ENCODE peak calls at places on chromosome 17, in ten cellular contexts. I, A, Y, S, R, E, N, G, W and O are unnamed samples. For H3K27me3, the result is how much of the 10 kb centered on the place peaks cover.

GRCh38 chr17:50758989-50759544 is 8.3 kb downstream of the ANKRD40CL start:
- DNase-seq in E (no peak), A (no peak), G (no peak), R (no peak), W (no peak), Y (no peak), S (no peak), I (no peak), N (no peak), O (no peak)

GRCh38 chr17:18992454-18993130 is 12.0 kb downstream of the FAM83G start:
- DNase-seq in R (no peak), W (no peak), E (peak), G (no peak), A (no peak), N (no peak), Y (no peak), S (no peak), I (no peak), O (no peak)

GRCh38 chr17:15377200-15377599 is 35.8 kb upstream of the TEKT3 start:
- DNase-seq in E (no peak), G (no peak), Y (no peak), S (no peak), N (peak), I (no peak), W (no peak), R (no peak), A (no peak), O (peak)

GRCh38 chr17:42529054-42529453 is 7.0 kb upstream of the NAGLU start:
- DNase-seq in N (no peak), S (no peak), R (no peak), G (no peak), W (no peak), Y (no peak), E (no peak), I (no peak), A (no peak), O (no peak)

GRCh38 chr17:7280519-7281073 is 922 bp upstream of the SLC2A4 start:
- DNase-seq in N (peak), S (peak), A (peak), I (peak), Y (peak), W (peak), G (peak), E (peak), R (peak), O (peak)

GRCh38 chr17:59842901-59843652 is 49.7 kb downstream of the TUBD1 start:
- DNase-seq in R (peak), N (peak), W (peak), I (peak), Y (peak), G (no peak), S (peak), E (peak), A (no peak), O (peak)

GRCh38 chr17:71412803-71413202 is 708.0 kb upstream of the SOX9 start:
- DNase-seq in Y (peak), G (no peak), S (no peak), R (no peak), N (peak), E (no peak), W (no peak), I (peak), A (no peak), O (peak)

GRCh38 chr17:14052886-14053615 is 16.3 kb upstream of the COX10 start:
- DNase-seq in W (no peak), E (no peak), G (no peak), S (no peak), A (no peak), N (peak), R (no peak), I (peak), Y (no peak), O (no peak)

GRCh38 chr17:7293821-7294613 is 422 bp downstream of the YBX2 start:
- DNase-seq in W (peak), S (peak), I (no peak), R (no peak), Y (no peak), G (no peak), A (no peak), N (no peak), E (peak), O (no peak)

GRCh38 chr17:1649116-1649843 is 386 bp downstream of the RILP start:
- DNase-seq in W (peak), I (peak), R (peak), G (peak), Y (peak), S (peak), A (peak), N (peak), E (peak), O (peak)

GRCh38 chr17:48577330-48577945 is 712 bp downstream of the HOXB4 start:
- DNase-seq in N (no peak), S (no peak), G (no peak), I (peak), E (no peak), A (no peak), Y (no peak), R (no peak), W (no peak), O (no peak)

GRCh38 chr17:81934850-81935708 is 2.0 kb downstream of the PYCR1 start:
- DNase-seq in R (no peak), A (no peak), S (no peak), Y (no peak), I (no peak), N (no peak), E (no peak), G (no peak), W (no peak), O (no peak)

GRCh38 chr17:18324140-18325049 is 9.3 kb downstream of the SMCR8 start:
- DNase-seq in A (peak), S (no peak), G (no peak), E (no peak), I (no peak), R (no peak), N (no peak), Y (no peak), W (peak), O (no peak)

GRCh38 chr17:67434061-67434525 is 57.0 kb downstream of the PITPNC1 start:
- DNase-seq in I (no peak), W (no peak), Y (no peak), E (peak), R (no peak), N (no peak), A (peak), G (no peak), S (no peak), O (no peak)

GRCh38 chr17:29710891-29711418 is 88.2 kb upstream of the CORO6 start:
- DNase-seq in Y (no peak), S (no peak), G (no peak), W (no peak), N (peak), R (no peak), E (no peak), I (peak), A (peak), O (no peak)

GRCh38 chr17:9647014-9647413 is 1.7 kb downstream of the USP43 start:
- DNase-seq in N (peak), R (no peak), I (peak), A (no peak), Y (no peak), S (no peak), E (no peak), W (peak), G (no peak), O (no peak)

GRCh38 chr17:2853111-2853721 is 57.0 kb downstream of the RAP1GAP2 start:
- DNase-seq in W (peak), A (peak), I (peak), Y (no peak), G (peak), E (peak), N (peak), R (peak), S (peak), O (peak)

GRCh38 chr17:39754161-39754957 is 16.6 kb downstream of the GRB7 start:
- DNase-seq in E (peak), A (peak), R (peak), Y (peak), G (peak), N (peak), W (peak), S (peak), I (peak), O (peak)

GRCh38 chr17:49548506-49549310 is 27.0 kb upstream of the NXPH3 start:
- DNase-seq in I (peak), S (no peak), Y (no peak), A (no peak), N (peak), R (no peak), W (peak), E (no peak), G (no peak), O (peak)

GRCh38 chr17:322006-322780 is 30.4 kb downstream of the RPH3AL start:
- DNase-seq in S (no peak), I (no peak), Y (no peak), N (no peak), W (no peak), E (no peak), G (no peak), A (no peak), R (peak), O (no peak)

GRCh38 chr17:15922586-15922985 is 22.3 kb upstream of the ADORA2B start:
- DNase-seq in S (no peak), E (no peak), I (no peak), Y (no peak), W (no peak), N (no peak), A (no peak), R (no peak), G (no peak), O (no peak)

GRCh38 chr17:47708864-47709541 is 15.0 kb downstream of the TBKBP1 start:
- DNase-seq in A (no peak), N (peak), E (no peak), S (no peak), Y (no peak), G (no peak), R (peak), I (no peak), W (peak), O (no peak)

GRCh38 chr17:65131946-65132345 is 5.2 kb upstream of the RGS9 start:
- DNase-seq in S (no peak), R (no peak), G (no peak), E (no peak), Y (peak), I (peak), N (peak), W (no peak), A (no peak), O (peak)

GRCh38 chr17:55496094-55496881 is 15.0 kb downstream of the SMIM36 start:
- DNase-seq in G (no peak), I (peak), S (no peak), Y (peak), A (no peak), W (no peak), N (peak), E (no peak), R (no peak), O (no peak)

GRCh38 chr17:7560172-7561027 is 1.3 kb upstream of the SENP3 start:
- DNase-seq in I (peak), S (peak), Y (no peak), W (peak), E (no peak), R (peak), G (no peak), N (peak), A (peak), O (no peak)

GRCh38 chr17:16516594-16517018 is 24.6 kb upstream of the LRRC75A start:
- DNase-seq in A (no peak), Y (peak), W (no peak), R (peak), S (no peak), N (peak), G (no peak), E (no peak), I (peak), O (peak)

GRCh38 chr17:18194804-18195203 is 11.2 kb downstream of the ALKBH5 start:
- DNase-seq in N (no peak), E (no peak), S (no peak), Y (no peak), A (no peak), I (no peak), W (no peak), G (no peak), R (no peak), O (no peak)

GRCh38 chr17:21090889-21091618 is 35.7 kb upstream of the DHRS7B start:
- DNase-seq in W (no peak), N (no peak), S (no peak), R (no peak), A (no peak), E (no peak), I (peak), G (no peak), Y (no peak), O (no peak)

GRCh38 chr17:32517982-32518381 is 31.2 kb downstream of the CDK5R1 start:
- DNase-seq in R (no peak), N (no peak), I (no peak), G (no peak), A (no peak), Y (no peak), W (no peak), S (no peak), E (no peak), O (no peak)

GRCh38 chr17:18033442-18034099 is 5.4 kb downstream of the ATPAF2 start:
- DNase-seq in W (peak), G (no peak), Y (peak), S (peak), A (no peak), N (peak), E (peak), I (peak), R (peak), O (no peak)

GRCh38 chr17:67441052-67441738 is 64.1 kb downstream of the PITPNC1 start:
- DNase-seq in R (no peak), N (peak), S (no peak), A (no peak), G (peak), Y (peak), W (no peak), E (peak), I (peak), O (peak)

GRCh38 chr17:83041305-83041704 is 38.1 kb upstream of the METRNL start:
- DNase-seq in A (no peak), S (no peak), E (no peak), I (no peak), Y (no peak), N (peak), R (no peak), W (no peak), G (no peak), O (no peak)

GRCh38 chr17:45218895-45219661 is 2.6 kb upstream of the FMNL1 start:
- DNase-seq in I (peak), N (peak), Y (peak), G (peak), W (peak), S (peak), E (peak), A (peak), R (peak), O (peak)
- H3K27me3 ChIP-seq in I (under half), N (under half), Y (under half), G (under half), W (under half), S (under half), E (under half), A (under half), R (under half), O (under half)

GRCh38 chr17:76191891-76192290 is 48.4 kb downstream of the RNF157 start:
- DNase-seq in Y (no peak), N (no peak), W (no peak), G (no peak), R (no peak), I (no peak), A (no peak), E (peak), S (no peak), O (no peak)
- H3K27ac ChIP-seq in Y (no peak), N (no peak), W (no peak), G (no peak), R (no peak), I (no peak), A (no peak), E (peak), S (no peak), O (no peak)

DNA sequence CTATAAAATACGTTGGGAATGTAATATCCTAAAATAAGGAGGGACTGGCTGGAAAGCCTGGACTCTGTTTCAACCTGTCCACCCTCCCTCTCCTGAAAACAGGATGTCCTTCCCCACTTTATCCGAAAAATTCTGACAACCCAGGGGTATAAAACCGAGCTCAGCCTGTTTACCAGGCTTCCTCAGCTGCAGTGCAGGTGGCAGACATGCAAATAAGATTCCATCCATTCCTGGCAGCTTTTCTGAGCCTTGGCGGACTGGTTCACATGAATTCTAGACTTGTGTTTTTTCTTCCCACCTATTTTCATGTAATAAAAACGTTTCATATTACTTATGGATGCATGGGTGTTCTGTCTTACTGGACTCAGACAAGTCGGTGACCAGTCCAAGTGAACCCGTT is 479.3 kb downstream of the KCNJ18 start:
- DNase-seq in R (no peak), E (no peak), A (no peak), S (no peak), I (no peak), N (no peak), Y (no peak), W (peak), G (no peak), O (no peak)
- H3K27me3 ChIP-seq in R (under half), E (under half), A (under half), S (under half), I (under half), N (under half), Y (under half), W (under half), G (under half), O (under half)

GRCh38 chr17:77223642-77224420 is 83.1 kb downstream of the SEC14L1 start:
- DNase-seq in W (no peak), A (no peak), G (no peak), N (no peak), Y (no peak), S (no peak), R (no peak), I (no peak), E (no peak), O (no peak)
- H3K27ac ChIP-seq in W (no peak), A (no peak), G (no peak), N (no peak), Y (no peak), S (no peak), R (no peak), I (no peak), E (no peak), O (no peak)

DNA sequence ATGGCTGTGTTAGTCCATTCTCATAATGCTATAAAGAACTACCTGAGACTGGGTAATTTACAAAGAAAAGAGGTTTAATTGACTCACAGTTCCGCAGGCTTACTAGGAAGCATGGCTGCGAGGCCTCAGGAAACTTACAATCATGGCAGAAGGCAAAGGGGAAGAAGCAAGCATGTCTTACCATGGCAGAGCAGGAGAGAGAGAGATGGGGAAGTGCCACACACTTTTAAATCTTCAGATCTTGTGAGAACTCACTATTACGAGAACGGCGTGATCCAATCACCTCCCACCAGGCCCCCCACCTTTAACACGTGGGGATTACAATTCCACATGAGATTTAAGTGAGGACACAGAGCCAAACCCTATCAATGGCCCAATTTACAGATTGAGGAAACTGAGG is 96.5 kb downstream of the SDK2 start:
- DNase-seq in A (no peak), N (no peak), G (no peak), S (no peak), Y (no peak), W (no peak), R (no peak), E (no peak), I (no peak), O (no peak)
- H3K27me3 ChIP-seq in A (under half), N (under half), G (under half), S (under half), Y (under half), W (under half), R (under half), E (under half), I (under half), O (half or more)